ENCODE peak calls at places on chromosomes 16 and 17, in six cellular contexts. One of them, this sample, is unnamed.

GRCh38 chr17:21119247-21119944 is 7.4 kb upstream of the DHRS7B start:
- DNase-seq in lower lobe of right lung: peak
- DNase-seq in omental fat pad: peak
- DNase-seq in ureter: peak
- DNase-seq in kidney glomerular epithelial cell: peak
- DNase-seq in naive thymus-derived CD8-positive, alpha-beta T cell: peak
- DNase-seq in this sample: peak

GRCh38 chr17:65163990-65164495 is 26.9 kb downstream of the RGS9 start:
- DNase-seq in omental fat pad: no peak
- DNase-seq in kidney glomerular epithelial cell: no peak
- DNase-seq in naive thymus-derived CD8-positive, alpha-beta T cell: no peak
- DNase-seq in lower lobe of right lung: no peak
- DNase-seq in ureter: no peak
- DNase-seq in this sample: peak

GRCh38 chr16:73737637-73738036 is 559.0 kb upstream of the PSMD7 start:
- DNase-seq in lower lobe of right lung: no peak
- DNase-seq in omental fat pad: no peak
- DNase-seq in naive thymus-derived CD8-positive, alpha-beta T cell: no peak
- DNase-seq in ureter: no peak
- DNase-seq in kidney glomerular epithelial cell: no peak
- DNase-seq in this sample: no peak

GRCh38 chr17:3886776-3887175 is 6.1 kb downstream of the CAMKK1 start:
- DNase-seq in naive thymus-derived CD8-positive, alpha-beta T cell: no peak
- DNase-seq in omental fat pad: no peak
- DNase-seq in ureter: no peak
- DNase-seq in kidney glomerular epithelial cell: no peak
- DNase-seq in lower lobe of right lung: peak
- DNase-seq in this sample: no peak

GRCh38 chr17:2841606-2842005 is 45.4 kb downstream of the RAP1GAP2 start:
- DNase-seq in naive thymus-derived CD8-positive, alpha-beta T cell: no peak
- DNase-seq in kidney glomerular epithelial cell: no peak
- DNase-seq in omental fat pad: no peak
- DNase-seq in ureter: no peak
- DNase-seq in lower lobe of right lung: no peak
- DNase-seq in this sample: no peak

GRCh38 chr16:49632111-49632797 is 223.7 kb downstream of the ZNF423 start:
- DNase-seq in omental fat pad: no peak
- DNase-seq in naive thymus-derived CD8-positive, alpha-beta T cell: no peak
- DNase-seq in ureter: no peak
- DNase-seq in lower lobe of right lung: no peak
- DNase-seq in kidney glomerular epithelial cell: no peak
- DNase-seq in this sample: no peak

GRCh38 chr16:89828199-89828869 is at the start of gene SPIRE2:
- DNase-seq in naive thymus-derived CD8-positive, alpha-beta T cell: peak
- DNase-seq in lower lobe of right lung: peak
- DNase-seq in ureter: peak
- DNase-seq in omental fat pad: no peak
- DNase-seq in kidney glomerular epithelial cell: peak
- DNase-seq in this sample: peak

GRCh38 chr17:76434870-76435269 is 18.1 kb downstream of the UBE2O start:
- DNase-seq in kidney glomerular epithelial cell: no peak
- DNase-seq in lower lobe of right lung: no peak
- DNase-seq in naive thymus-derived CD8-positive, alpha-beta T cell: no peak
- DNase-seq in ureter: no peak
- DNase-seq in omental fat pad: no peak
- DNase-seq in this sample: no peak

GRCh38 chr16:21088646-21089538 is 61.8 kb downstream of the DNAH3 start:
- DNase-seq in omental fat pad: no peak
- DNase-seq in ureter: no peak
- DNase-seq in kidney glomerular epithelial cell: peak
- DNase-seq in lower lobe of right lung: no peak
- DNase-seq in naive thymus-derived CD8-positive, alpha-beta T cell: no peak
- DNase-seq in this sample: peak

GRCh38 chr17:77127735-77128361 is 12.9 kb upstream of the SEC14L1 start:
- DNase-seq in naive thymus-derived CD8-positive, alpha-beta T cell: peak
- DNase-seq in lower lobe of right lung: peak
- DNase-seq in omental fat pad: no peak
- DNase-seq in ureter: peak
- DNase-seq in kidney glomerular epithelial cell: no peak
- DNase-seq in this sample: no peak

GRCh38 chr17:9230346-9230745 is 209.0 kb downstream of the NTN1 start:
- DNase-seq in ureter: no peak
- DNase-seq in naive thymus-derived CD8-positive, alpha-beta T cell: no peak
- DNase-seq in kidney glomerular epithelial cell: no peak
- DNase-seq in lower lobe of right lung: no peak
- DNase-seq in omental fat pad: no peak
- DNase-seq in this sample: no peak

GRCh38 chr17:37710344-37710886 is 34.4 kb downstream of the HNF1B start:
- DNase-seq in ureter: no peak
- DNase-seq in naive thymus-derived CD8-positive, alpha-beta T cell: no peak
- DNase-seq in omental fat pad: no peak
- DNase-seq in lower lobe of right lung: peak
- DNase-seq in kidney glomerular epithelial cell: peak
- DNase-seq in this sample: peak

GRCh38 chr17:31216053-31216751 is 80.8 kb downstream of the OMG start:
- DNase-seq in ureter: no peak
- DNase-seq in naive thymus-derived CD8-positive, alpha-beta T cell: peak
- DNase-seq in kidney glomerular epithelial cell: peak
- DNase-seq in omental fat pad: no peak
- DNase-seq in lower lobe of right lung: no peak
- DNase-seq in this sample: peak

GRCh38 chr17:36673637-36674277 is 72.4 kb downstream of the MRM1 start:
- DNase-seq in omental fat pad: no peak
- DNase-seq in kidney glomerular epithelial cell: no peak
- DNase-seq in naive thymus-derived CD8-positive, alpha-beta T cell: no peak
- DNase-seq in ureter: no peak
- DNase-seq in lower lobe of right lung: no peak
- DNase-seq in this sample: no peak

GRCh38 chr16:56317998-56318912 is 107.1 kb downstream of the AMFR start:
- DNase-seq in naive thymus-derived CD8-positive, alpha-beta T cell: peak
- DNase-seq in omental fat pad: peak
- DNase-seq in kidney glomerular epithelial cell: peak
- DNase-seq in ureter: peak
- DNase-seq in lower lobe of right lung: peak
- DNase-seq in this sample: peak

GRCh38 chr16:81445143-81445922 is 725 bp downstream of the CMIP start:
- DNase-seq in lower lobe of right lung: peak
- DNase-seq in ureter: no peak
- DNase-seq in kidney glomerular epithelial cell: no peak
- DNase-seq in omental fat pad: no peak
- DNase-seq in naive thymus-derived CD8-positive, alpha-beta T cell: peak
- DNase-seq in this sample: peak

GRCh38 chr17:43468746-43469544 is 14.8 kb upstream of the DHX8 start:
- DNase-seq in naive thymus-derived CD8-positive, alpha-beta T cell: no peak
- DNase-seq in lower lobe of right lung: no peak
- DNase-seq in kidney glomerular epithelial cell: peak
- DNase-seq in omental fat pad: no peak
- DNase-seq in ureter: no peak
- DNase-seq in this sample: peak

GRCh38 chr16:4003576-4003975 is 112.7 kb downstream of the ADCY9 start:
- DNase-seq in kidney glomerular epithelial cell: no peak
- DNase-seq in lower lobe of right lung: peak
- DNase-seq in ureter: no peak
- DNase-seq in omental fat pad: no peak
- DNase-seq in naive thymus-derived CD8-positive, alpha-beta T cell: no peak
- DNase-seq in this sample: no peak

GRCh38 chr17:35079547-35079946 is 16.0 kb upstream of the RFFL start:
- DNase-seq in ureter: no peak
- DNase-seq in omental fat pad: no peak
- DNase-seq in kidney glomerular epithelial cell: no peak
- DNase-seq in lower lobe of right lung: no peak
- DNase-seq in naive thymus-derived CD8-positive, alpha-beta T cell: no peak
- DNase-seq in this sample: no peak

GRCh38 chr16:74608944-74609343 is 2.0 kb upstream of the GLG1 start:
- DNase-seq in omental fat pad: no peak
- DNase-seq in lower lobe of right lung: no peak
- DNase-seq in ureter: no peak
- DNase-seq in kidney glomerular epithelial cell: no peak
- DNase-seq in naive thymus-derived CD8-positive, alpha-beta T cell: peak
- DNase-seq in this sample: no peak

GRCh38 chr17:63445571-63446217 is 412 bp downstream of the CYB561 start:
- DNase-seq in lower lobe of right lung: peak
- DNase-seq in omental fat pad: no peak
- DNase-seq in naive thymus-derived CD8-positive, alpha-beta T cell: peak
- DNase-seq in kidney glomerular epithelial cell: no peak
- DNase-seq in ureter: no peak
- DNase-seq in this sample: peak

GRCh38 chr17:59004338-59005111 is 102.2 kb downstream of the TRIM37 start:
- DNase-seq in omental fat pad: peak
- DNase-seq in ureter: peak
- DNase-seq in naive thymus-derived CD8-positive, alpha-beta T cell: peak
- DNase-seq in lower lobe of right lung: no peak
- DNase-seq in kidney glomerular epithelial cell: peak
- DNase-seq in this sample: peak

GRCh38 chr17:676060-676745 is 38.4 kb downstream of the VPS53 start:
- DNase-seq in naive thymus-derived CD8-positive, alpha-beta T cell: no peak
- DNase-seq in lower lobe of right lung: no peak
- DNase-seq in ureter: no peak
- DNase-seq in kidney glomerular epithelial cell: no peak
- DNase-seq in omental fat pad: no peak
- DNase-seq in this sample: no peak

GRCh38 chr16:21166561-21166961 is 8.1 kb downstream of the LDAF1 start:
- DNase-seq in ureter: no peak
- DNase-seq in lower lobe of right lung: no peak
- DNase-seq in omental fat pad: no peak
- DNase-seq in kidney glomerular epithelial cell: peak
- DNase-seq in naive thymus-derived CD8-positive, alpha-beta T cell: no peak
- DNase-seq in this sample: peak

GRCh38 chr17:81471804-81472456 is 40.7 kb downstream of the ACTG1 start:
- DNase-seq in ureter: peak
- DNase-seq in naive thymus-derived CD8-positive, alpha-beta T cell: no peak
- DNase-seq in kidney glomerular epithelial cell: peak
- DNase-seq in omental fat pad: no peak
- DNase-seq in lower lobe of right lung: no peak
- DNase-seq in this sample: no peak

GRCh38 chr17:16214190-16215001 is 938 bp downstream of the NCOR1 start:
- DNase-seq in naive thymus-derived CD8-positive, alpha-beta T cell: no peak
- DNase-seq in ureter: no peak
- DNase-seq in omental fat pad: no peak
- DNase-seq in kidney glomerular epithelial cell: peak
- DNase-seq in lower lobe of right lung: no peak
- DNase-seq in this sample: no peak

GRCh38 chr17:9465216-9465921 is 110.3 kb downstream of the STX8 start:
- DNase-seq in ureter: no peak
- DNase-seq in lower lobe of right lung: no peak
- DNase-seq in kidney glomerular epithelial cell: no peak
- DNase-seq in omental fat pad: no peak
- DNase-seq in naive thymus-derived CD8-positive, alpha-beta T cell: no peak
- DNase-seq in this sample: no peak

GRCh38 chr17:32609085-32609484 is 122.3 kb downstream of the CDK5R1 start:
- DNase-seq in kidney glomerular epithelial cell: peak
- DNase-seq in ureter: peak
- DNase-seq in naive thymus-derived CD8-positive, alpha-beta T cell: peak
- DNase-seq in omental fat pad: no peak
- DNase-seq in lower lobe of right lung: peak
- DNase-seq in this sample: peak

GRCh38 chr17:49995055-49995738 is at the start of gene DLX3:
- DNase-seq in omental fat pad: peak
- DNase-seq in ureter: peak
- DNase-seq in kidney glomerular epithelial cell: peak
- DNase-seq in naive thymus-derived CD8-positive, alpha-beta T cell: no peak
- DNase-seq in lower lobe of right lung: peak
- DNase-seq in this sample: no peak

GRCh38 chr17:74838275-74838674 is 21.4 kb downstream of the GRIN2C start:
- DNase-seq in lower lobe of right lung: no peak
- DNase-seq in omental fat pad: no peak
- DNase-seq in naive thymus-derived CD8-positive, alpha-beta T cell: no peak
- DNase-seq in kidney glomerular epithelial cell: no peak
- DNase-seq in ureter: no peak
- DNase-seq in this sample: no peak

GRCh38 chr17:68588362-68588761 is 12.8 kb downstream of the FAM20A start:
- DNase-seq in naive thymus-derived CD8-positive, alpha-beta T cell: no peak
- DNase-seq in ureter: no peak
- DNase-seq in omental fat pad: no peak
- DNase-seq in kidney glomerular epithelial cell: no peak
- DNase-seq in lower lobe of right lung: no peak
- DNase-seq in this sample: no peak

GRCh38 chr16:64893386-64893785 is 228.5 kb downstream of the CDH11 start:
- DNase-seq in ureter: no peak
- DNase-seq in kidney glomerular epithelial cell: no peak
- DNase-seq in omental fat pad: no peak
- DNase-seq in lower lobe of right lung: no peak
- DNase-seq in naive thymus-derived CD8-positive, alpha-beta T cell: no peak
- DNase-seq in this sample: no peak

GRCh38 chr17:50308666-50309065 is 34.4 kb downstream of the TMEM92 start:
- DNase-seq in kidney glomerular epithelial cell: no peak
- DNase-seq in naive thymus-derived CD8-positive, alpha-beta T cell: no peak
- DNase-seq in omental fat pad: no peak
- DNase-seq in lower lobe of right lung: no peak
- DNase-seq in ureter: no peak
- DNase-seq in this sample: no peak

GRCh38 chr16:13643412-13643811 is 276.5 kb upstream of the ERCC4 start:
- DNase-seq in ureter: no peak
- DNase-seq in omental fat pad: no peak
- DNase-seq in kidney glomerular epithelial cell: no peak
- DNase-seq in lower lobe of right lung: no peak
- DNase-seq in naive thymus-derived CD8-positive, alpha-beta T cell: no peak
- DNase-seq in this sample: no peak

GRCh38 chr16:19908921-19909320 is 24.3 kb upstream of the GPRC5B start:
- DNase-seq in omental fat pad: no peak
- DNase-seq in ureter: no peak
- DNase-seq in kidney glomerular epithelial cell: no peak
- DNase-seq in lower lobe of right lung: no peak
- DNase-seq in naive thymus-derived CD8-positive, alpha-beta T cell: no peak
- DNase-seq in this sample: no peak

GRCh38 chr17:78960945-78961344 is 18.8 kb downstream of the LGALS3BP start:
- DNase-seq in ureter: no peak
- DNase-seq in omental fat pad: no peak
- DNase-seq in lower lobe of right lung: peak
- DNase-seq in naive thymus-derived CD8-positive, alpha-beta T cell: no peak
- DNase-seq in kidney glomerular epithelial cell: no peak
- DNase-seq in this sample: no peak

GRCh38 chr16:85200471-85201278 is 88.4 kb upstream of the CIBAR2 start:
- DNase-seq in lower lobe of right lung: no peak
- DNase-seq in ureter: no peak
- DNase-seq in kidney glomerular epithelial cell: no peak
- DNase-seq in omental fat pad: no peak
- DNase-seq in naive thymus-derived CD8-positive, alpha-beta T cell: no peak
- DNase-seq in this sample: no peak

GRCh38 chr16:87416826-87417471 is 24.8 kb downstream of the MAP1LC3B start:
- DNase-seq in lower lobe of right lung: no peak
- DNase-seq in ureter: no peak
- DNase-seq in omental fat pad: no peak
- DNase-seq in kidney glomerular epithelial cell: no peak
- DNase-seq in naive thymus-derived CD8-positive, alpha-beta T cell: peak
- DNase-seq in this sample: peak

This sample was measured in ACHN.